ENCODE peak calls at places on chromosomes 12 and 14, in six cellular contexts. C is ELF-1, A is kidney, F is heart left ventricle, Y is astrocyte of the spinal cord, J is frontal cortex. L is an unnamed sample.

GRCh38 chr14:105392161-105393090 is 5.9 kb upstream of the TEX22 start:
- DNase-seq in C (no peak), A (peak; percentile 74), F (no peak), Y (no peak), J (no peak), L (no peak)

GRCh38 chr12:127562781-127563180 is 704.2 kb upstream of the TMEM132C start:
- DNase-seq in C (no peak), A (no peak), F (no peak), Y (no peak), J (no peak), L (no peak)

GRCh38 chr14:54116972-54117371 is 160.3 kb upstream of the BMP4 start:
- DNase-seq in C (no peak), A (no peak), F (no peak), Y (peak; percentile 38), J (no peak), L (no peak)

GRCh38 chr12:110354172-110354780 is 49.2 kb downstream of the ANAPC7 start:
- DNase-seq in C (no peak), A (no peak), F (no peak), Y (no peak), J (no peak), L (no peak)

GRCh38 chr14:99945732-99946651 is 119.2 kb upstream of the EVL start:
- DNase-seq in C (no peak), A (no peak), F (no peak), Y (no peak), J (peak; percentile 60), L (peak; percentile 18)

GRCh38 chr12:12714276-12715001 is 2.7 kb upstream of the CDKN1B start:
- DNase-seq in C (peak; percentile 33), A (peak; percentile 84), F (peak; percentile 49), Y (peak; percentile 38), J (no peak), L (peak; percentile 47)

GRCh38 chr12:110822821-110823415 is 23.9 kb upstream of the CCDC63 start:
- DNase-seq in C (no peak), A (no peak), F (no peak), Y (no peak), J (no peak), L (no peak)

GRCh38 chr12:107335802-107336570 is 242.6 kb upstream of the CRY1 start:
- DNase-seq in C (no peak), A (no peak), F (no peak), Y (no peak), J (no peak), L (no peak)

GRCh38 chr12:104167519-104168458 is 29.8 kb upstream of the NFYB start:
- DNase-seq in C (no peak), A (no peak), F (no peak), Y (no peak), J (no peak), L (no peak)

GRCh38 chr12:76872415-76872814 is 6.4 kb downstream of the CSRP2 start:
- DNase-seq in C (peak; percentile 47), A (no peak), F (no peak), Y (no peak), J (no peak), L (no peak)

GRCh38 chr12:6614513-6615177 is 7.5 kb upstream of the CHD4 start:
- DNase-seq in C (peak; percentile 35), A (no peak), F (no peak), Y (peak; percentile 14), J (no peak), L (peak; percentile 47)

GRCh38 chr14:73732006-73732405 is 17.8 kb upstream of the PNMA1 start:
- DNase-seq in C (no peak), A (no peak), F (peak; percentile 4), Y (no peak), J (no peak), L (no peak)

GRCh38 chr12:9779209-9779608 is 18.5 kb upstream of the CD69 start:
- DNase-seq in C (no peak), A (no peak), F (no peak), Y (no peak), J (no peak), L (no peak)

GRCh38 chr14:51682411-51682810 is 30.7 kb downstream of the FRMD6 start:
- DNase-seq in C (no peak), A (no peak), F (no peak), Y (no peak), J (no peak), L (peak; percentile 64)

L was measured in A673.